ENCODE peak calls at places on chromosomes 5 and 9, in seven cellular contexts. X is HCT116, G is GM12878, P is H1, N is HepG2, K is SK-N-SH, F is K562. I is an unnamed sample.
A peak's percentile ranks its signal among the peaks of the same experiment; 100 is the strongest.

GRCh38 chr9:121138973-121139372 is 62.7 kb downstream of the RAB14 start:
- DNase-seq in G (no peak), K (no peak), P (no peak), X (no peak), N (no peak), F (no peak), I (no peak)

GRCh38 chr5:172405708-172406107 is 48.6 kb downstream of the SH3PXD2B start:
- DNase-seq in F (no peak), X (no peak), G (no peak), K (no peak), N (no peak), P (no peak), I (no peak)

GRCh38 chr9:91935805-91936204 is 14.2 kb downstream of the ROR2 start:
- DNase-seq in X (no peak), P (no peak), K (peak; percentile 19), F (no peak), G (no peak), N (no peak), I (no peak)

GRCh38 chr9:37241340-37241739 is 121.0 kb downstream of the ZCCHC7 start:
- DNase-seq in G (no peak), P (no peak), K (no peak), X (no peak), N (no peak), F (no peak), I (no peak)

GRCh38 chr5:58751222-58751621 is 168.3 kb downstream of the RAB3C start:
- DNase-seq in N (no peak), K (peak; percentile 4), P (no peak), F (no peak), G (no peak), X (peak; percentile 13), I (no peak)

GRCh38 chr5:171336486-171337206 is 27.6 kb downstream of the TLX3 start:
- DNase-seq in N (no peak), X (peak; percentile 42), G (no peak), K (no peak), P (no peak), F (no peak), I (no peak)

GRCh38 chr9:21872696-21873095 is 70.3 kb downstream of the MTAP start:
- DNase-seq in K (peak; percentile 9), P (no peak), X (no peak), G (no peak), N (no peak), F (no peak), I (no peak)

GRCh38 chr5:150060471-150060870 is 25.9 kb downstream of the CSF1R start:
- DNase-seq in F (no peak), K (no peak), G (no peak), N (no peak), P (no peak), X (no peak), I (no peak)

GRCh38 chr5:160097981-160098380 is 21.3 kb downstream of the PWWP2A start:
- DNase-seq in K (no peak), G (no peak), X (no peak), F (no peak), P (no peak), N (no peak), I (no peak)

GRCh38 chr5:179319123-179319522 is 26.1 kb downstream of the ADAMTS2 start:
- DNase-seq in K (no peak), N (no peak), G (peak; percentile 1), X (no peak), F (no peak), P (no peak), I (no peak)

GRCh38 chr5:179322071-179323025 is 22.9 kb downstream of the ADAMTS2 start:
- DNase-seq in F (no peak), K (no peak), P (no peak), G (no peak), N (no peak), X (no peak), I (no peak)

GRCh38 chr5:179319741-179320281 is 25.4 kb downstream of the ADAMTS2 start:
- DNase-seq in F (no peak), N (no peak), K (no peak), G (no peak), X (no peak), P (no peak), I (no peak)

GRCh38 chr5:179323026-179323571 is 22.2 kb downstream of the ADAMTS2 start:
- DNase-seq in G (no peak), P (no peak), K (peak; percentile 80), N (no peak), F (no peak), X (no peak), I (no peak)

DNA sequence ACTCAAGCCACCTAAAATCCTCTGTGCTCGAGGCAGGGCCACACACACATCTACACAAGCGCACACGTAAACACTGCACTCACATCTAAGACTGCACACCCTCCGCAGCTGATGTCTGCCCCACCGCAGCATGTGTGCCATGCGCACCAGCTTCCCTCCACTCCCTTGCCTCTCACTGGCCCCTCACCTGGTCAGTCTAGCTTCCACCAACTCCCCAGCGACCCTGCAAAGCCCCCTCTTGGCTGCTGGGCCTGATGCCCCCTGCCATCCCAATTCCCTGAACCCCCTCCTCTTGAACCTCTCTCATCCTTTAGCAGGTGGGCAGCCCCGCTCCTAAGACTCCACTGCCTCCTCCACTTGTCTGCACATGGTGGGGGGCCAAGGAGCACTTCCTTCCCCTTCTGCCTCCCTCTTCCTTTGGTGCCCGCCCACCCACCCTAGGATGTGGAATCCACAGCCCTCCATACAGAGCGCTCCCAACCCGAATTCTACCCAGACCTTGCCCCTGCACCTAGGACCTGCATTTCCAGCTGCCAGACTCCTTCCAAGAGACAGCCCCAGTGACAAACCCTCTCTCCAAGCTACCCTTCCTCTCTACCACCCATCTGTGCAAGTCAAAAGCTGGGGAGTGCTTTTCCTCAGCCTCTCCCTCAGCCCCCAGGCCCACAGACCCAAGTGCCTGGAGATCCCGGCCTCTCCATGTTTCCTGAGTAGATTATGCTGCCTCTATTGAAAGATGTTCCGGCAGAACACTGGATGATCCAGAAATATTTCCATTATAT is 23.9 kb downstream of the ADAMTS2 start:
- DNase-seq in P (no peak), N (no peak), F (no peak), K (no peak), G (no peak), X (no peak), I (no peak)
- TF ChIP-seq YY1 in P (no peak), N (no peak), F (no peak), K (no peak), G (no peak), X (no peak), I (no peak)

GRCh38 chr5:10295619-10296326 is 11.9 kb downstream of the CMBL start:
- DNase-seq in F (no peak), X (no peak), P (no peak), N (no peak), G (no peak), K (no peak), I (no peak)
- H3K4me1 ChIP-seq in F (peaks cover 53% of the 10 kb centered on the region), X (no peaks in the 10 kb centered on the region), P (no peaks in the 10 kb centered on the region), N (peaks cover 12% of the 10 kb centered on the region), G (no peaks in the 10 kb centered on the region), K (no peaks in the 10 kb centered on the region), I (peaks cover 2% of the 10 kb centered on the region)

GRCh38 chr5:141848771-141849370 is 29.3 kb downstream of the PCDH1 start:
- DNase-seq in F (peak; percentile 74), P (peak; percentile 83), K (no peak), N (peak; percentile 71), G (no peak), X (no peak), I (peak; percentile 70)
- TF ChIP-seq YY1 in F (peak; percentile 7), P (no peak), K (no peak), N (no peak), G (no peak), X (no peak), I (no peak)

GRCh38 chr9:137192448-137192780 is 3.9 kb downstream of the SSNA1 start:
- DNase-seq in F (no peak), K (no peak), X (no peak), N (no peak), G (no peak), P (no peak), I (no peak)
- H3K4me1 ChIP-seq in F (peaks cover 96% of the 10 kb centered on the region), K (peaks cover 18% of the 10 kb centered on the region), X (peaks cover 26% of the 10 kb centered on the region), N (peaks cover 47% of the 10 kb centered on the region), G (peaks cover 10% of the 10 kb centered on the region), P (peaks cover 29% of the 10 kb centered on the region), I (peaks cover 38% of the 10 kb centered on the region)

DNA sequence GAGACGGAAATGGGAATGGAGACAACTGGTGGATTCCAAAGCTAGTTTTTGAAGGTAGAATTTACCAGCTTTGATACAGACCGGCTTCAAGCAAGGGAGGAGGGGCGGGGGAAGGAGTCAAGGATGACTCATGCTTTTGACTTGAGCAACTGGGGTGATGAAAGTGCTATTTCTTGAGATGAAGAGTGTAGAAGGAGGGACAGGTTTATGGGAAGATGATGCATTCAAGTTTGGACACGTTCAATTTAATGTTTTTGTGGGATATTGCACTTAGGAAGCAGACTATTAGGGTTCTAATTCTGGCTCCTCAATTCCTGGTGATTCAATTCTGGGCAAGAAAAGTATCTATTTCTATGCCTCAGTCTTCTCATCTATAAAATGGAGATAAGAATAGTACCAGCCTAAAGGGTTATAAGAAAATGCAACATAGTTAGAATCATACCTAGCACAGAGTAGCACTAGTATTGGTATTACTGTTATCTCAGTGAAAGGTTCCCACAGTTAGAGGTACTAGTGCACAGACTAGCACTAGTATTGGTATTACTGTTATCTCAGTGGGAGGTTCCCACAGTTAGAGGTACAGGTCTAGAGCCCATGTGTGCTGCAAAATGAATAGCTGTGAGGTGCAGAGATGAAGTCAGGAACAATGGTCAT is 4.6 kb downstream of the NIPAL4 start:
- DNase-seq in N (no peak), G (peak; percentile 28), K (no peak), X (peak; percentile 76), P (no peak), F (peak; percentile 55), I (peak; percentile 39)
- TF ChIP-seq YY1 in N (no peak), G (peak; percentile 23), K (no peak), X (peak; percentile 7), P (no peak), F (no peak), I (no peak)

GRCh38 chr9:113524460-113524859 is 60.9 kb downstream of the RGS3 start:
- DNase-seq in K (no peak), G (no peak), N (no peak), F (no peak), P (no peak), X (no peak), I (no peak)

GRCh38 chr9:113522419-113522818 is 58.9 kb downstream of the RGS3 start:
- DNase-seq in X (no peak), F (no peak), G (no peak), N (no peak), K (no peak), P (no peak), I (no peak)

GRCh38 chr9:113521693-113522260 is 58.2 kb downstream of the RGS3 start:
- DNase-seq in K (no peak), P (no peak), F (no peak), X (no peak), N (no peak), G (no peak), I (no peak)

GRCh38 chr9:113523421-113524141 is 60.1 kb downstream of the RGS3 start:
- DNase-seq in X (no peak), F (no peak), N (no peak), P (no peak), K (no peak), G (peak; percentile 85), I (no peak)

DNA sequence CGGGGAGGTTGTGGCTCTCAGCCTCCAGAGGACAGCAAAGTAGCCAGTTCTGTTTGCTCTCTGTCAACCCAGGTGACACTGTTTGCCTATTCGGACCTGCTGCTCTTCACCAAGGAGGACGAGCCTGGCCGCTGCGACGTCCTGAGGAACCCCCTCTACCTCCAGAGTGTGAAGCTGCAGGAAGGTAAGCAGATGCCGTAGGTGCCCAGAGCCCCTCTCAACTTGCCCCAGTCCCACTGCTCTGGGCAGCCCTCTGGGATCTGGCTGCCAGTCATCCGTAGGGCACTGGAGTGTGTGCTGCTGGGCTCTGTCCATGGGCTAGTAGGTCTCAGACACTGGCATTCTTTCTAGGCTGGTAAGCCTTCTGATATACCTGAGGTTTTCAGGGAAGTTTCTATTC is 59.3 kb downstream of the RGS3 start:
- DNase-seq in K (no peak), G (no peak), N (no peak), F (no peak), P (no peak), X (no peak), I (no peak)
- H3K4me1 ChIP-seq in K (peaks cover 9% of the 10 kb centered on the region), G (peaks cover 38% of the 10 kb centered on the region), N (peaks cover 26% of the 10 kb centered on the region), F (no peaks in the 10 kb centered on the region), P (peaks cover 2% of the 10 kb centered on the region), X (no peaks in the 10 kb centered on the region), I (peaks cover 4% of the 10 kb centered on the region)

I was measured in NT2/D1.